ENCODE peak calls at places on chromosomes 12 and 14, in ten cellular contexts. A is HFFc6; P is fibroblast of lung; L is lower lobe of right lung; O is uterus; B is GM13976; D is CD4-positive, alpha-beta T cell; F is hepatocyte; Z is brain microvascular endothelial cell; H is bronchial epithelial cell. U is an unnamed sample.

GRCh38 chr14:61103541-61104339 is 122.7 kb downstream of the SLC38A6 start:
- DNase-seq in D (no peak), Z (peak), B (peak), F (peak), H (peak), O (peak), A (peak), P (peak), L (no peak), U (no peak)

GRCh38 chr12:29743801-29744200 is 39.9 kb downstream of the TMTC1 start:
- DNase-seq in H (peak), P (peak), L (no peak), A (no peak), D (no peak), O (no peak), B (no peak), F (peak), Z (peak), U (no peak)

GRCh38 chr12:14769462-14769836 is 33.8 kb downstream of the WBP11 start:
- DNase-seq in L (peak), B (peak), H (no peak), Z (no peak), F (peak), D (no peak), O (peak), P (no peak), A (no peak), U (peak)

GRCh38 chr12:121114019-121114639 is 18.5 kb upstream of the P2RX7 start:
- DNase-seq in Z (no peak), D (no peak), A (no peak), H (no peak), P (peak), O (no peak), L (no peak), F (no peak), B (no peak), U (no peak)

GRCh38 chr12:69932154-69932553 is 107.1 kb downstream of the MYRFL start:
- DNase-seq in P (no peak), H (no peak), Z (no peak), B (no peak), O (no peak), L (no peak), F (no peak), D (no peak), A (no peak), U (no peak)

GRCh38 chr12:12240671-12241345 is 26.0 kb downstream of the LRP6 start:
- DNase-seq in L (no peak), H (peak), O (no peak), A (no peak), D (no peak), P (peak), Z (no peak), F (no peak), B (no peak), U (no peak)

GRCh38 chr12:131608740-131609665 is 101.9 kb upstream of the SFSWAP start:
- DNase-seq in B (peak), D (peak), Z (peak), H (peak), L (peak), P (peak), O (peak), A (peak), F (peak), U (peak)

GRCh38 chr14:95058491-95058890 is 98.8 kb downstream of the DICER1 start:
- DNase-seq in B (no peak), O (no peak), P (no peak), A (no peak), D (no peak), H (no peak), F (no peak), L (no peak), Z (no peak), U (no peak)

GRCh38 chr12:12839886-12840285 is 26.7 kb downstream of the DDX47 start:
- DNase-seq in P (peak), L (no peak), D (no peak), H (peak), O (no peak), B (no peak), A (peak), Z (peak), F (peak), U (no peak)

GRCh38 chr12:8951744-8952143 is 2.3 kb upstream of the M6PR start:
- DNase-seq in H (no peak), D (no peak), Z (no peak), A (no peak), P (no peak), B (no peak), O (no peak), F (no peak), L (no peak), U (no peak)

GRCh38 chr12:50232771-50233209 is 50.5 kb downstream of the LIMA1 start:
- DNase-seq in L (no peak), D (no peak), O (no peak), B (no peak), H (no peak), Z (no peak), P (no peak), A (no peak), F (no peak), U (no peak)

GRCh38 chr12:9731393-9731792 is 1.5 kb downstream of the CLECL1 start:
- DNase-seq in D (no peak), B (no peak), O (no peak), P (no peak), Z (no peak), A (no peak), F (no peak), H (no peak), L (no peak), U (no peak)

GRCh38 chr14:56874375-56874774 is 64.1 kb upstream of the OTX2 start:
- DNase-seq in B (peak), H (peak), P (no peak), O (no peak), F (peak), L (no peak), A (no peak), D (no peak), Z (no peak), U (peak)

GRCh38 chr14:104343690-104344640 is 205.6 kb downstream of the KIF26A start:
- DNase-seq in B (no peak), D (no peak), Z (no peak), F (no peak), L (peak), H (no peak), A (no peak), O (no peak), P (no peak), U (no peak)

GRCh38 chr12:108605000-108605689 is 7.3 kb upstream of the TMEM119 start:
- DNase-seq in H (no peak), P (no peak), D (no peak), Z (no peak), O (no peak), F (no peak), B (no peak), L (no peak), A (peak), U (no peak)

GRCh38 chr14:76981670-76982069 is 46.8 kb downstream of the IRF2BPL start:
- DNase-seq in P (no peak), H (no peak), D (no peak), Z (no peak), A (no peak), L (no peak), F (no peak), O (no peak), B (no peak), U (no peak)

GRCh38 chr12:27305673-27306504 is 26.7 kb upstream of the BMAL2 start:
- DNase-seq in P (peak), A (peak), L (no peak), B (no peak), Z (no peak), F (peak), H (peak), D (no peak), O (no peak), U (no peak)

GRCh38 chr14:61376314-61376713 is 54.9 kb downstream of the PRKCH start:
- DNase-seq in F (no peak), D (no peak), L (no peak), H (no peak), P (no peak), O (no peak), Z (no peak), B (no peak), A (no peak), U (no peak)

DNA sequence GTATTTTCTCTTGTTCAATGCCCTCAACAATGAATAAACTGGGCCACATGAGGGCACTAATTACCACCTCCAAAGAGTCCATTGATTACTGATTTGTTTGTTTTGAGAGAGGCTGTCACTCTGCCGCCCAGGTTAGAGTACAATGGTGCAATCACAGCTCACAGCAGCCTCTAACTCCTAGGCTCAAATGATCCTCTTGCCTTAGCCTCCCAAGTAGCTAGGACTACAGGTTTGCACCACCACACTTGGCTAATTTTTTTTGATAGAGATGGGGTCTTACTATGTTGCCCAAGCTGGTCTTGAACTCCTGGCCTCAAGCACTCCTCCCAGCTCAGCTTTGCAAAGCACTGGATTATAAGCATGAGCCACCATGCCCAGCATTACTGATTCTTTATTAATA is 28.3 kb upstream of the SYCP3 start:
- DNase-seq in B (no peak), F (no peak), H (no peak), P (no peak), O (no peak), Z (no peak), L (no peak), A (no peak), D (no peak), U (no peak)
- TF ChIP-seq CTCF in B (no peak), F (no peak), H (no peak), P (no peak), O (no peak), Z (no peak), L (no peak), A (no peak), D (no peak), U (no peak)

GRCh38 chr14:71815110-71815509 is 117.1 kb upstream of the RGS6 start:
- DNase-seq in O (no peak), A (no peak), H (no peak), B (no peak), D (no peak), L (no peak), P (no peak), F (no peak), Z (no peak), U (no peak)
- TF ChIP-seq CTCF in O (no peak), A (no peak), H (no peak), B (no peak), D (no peak), L (no peak), P (no peak), F (no peak), Z (no peak), U (no peak)

GRCh38 chr12:65121049-65121955 is at the start of gene WIF1:
- DNase-seq in Z (no peak), F (peak), H (peak), D (no peak), B (peak), O (no peak), A (no peak), P (peak), L (peak), U (no peak)
- TF ChIP-seq CTCF in Z (peak), F (peak), H (peak), D (no peak), B (peak), O (no peak), A (peak), P (no peak), L (peak), U (peak)

DNA sequence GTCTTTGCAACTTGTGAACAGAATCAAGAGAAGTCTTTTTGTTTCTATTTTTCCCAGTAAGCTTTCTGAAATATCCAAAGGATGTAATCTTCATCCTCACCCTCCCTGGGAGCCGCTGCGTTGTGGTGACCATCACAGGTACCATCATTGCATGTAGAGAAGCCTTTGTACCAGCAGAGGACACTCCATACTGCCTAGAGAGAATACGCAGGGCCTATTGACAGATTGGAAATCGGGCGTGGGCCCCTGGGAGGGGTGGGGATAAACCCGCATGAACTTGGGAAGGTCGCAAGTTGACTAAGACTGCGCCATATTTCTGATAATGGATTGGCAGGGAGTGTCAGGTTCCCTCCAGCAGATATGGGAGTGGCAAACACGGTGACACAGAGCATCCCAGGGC is 12.7 kb downstream of the KRT1 start:
- DNase-seq in H (no peak), F (no peak), Z (no peak), L (no peak), P (no peak), B (no peak), D (no peak), O (no peak), A (no peak), U (no peak)
- TF ChIP-seq CTCF in H (peak), F (peak), Z (peak), L (no peak), P (no peak), B (no peak), D (peak), O (no peak), A (peak), U (no peak)

GRCh38 chr12:76786986-76787385 is 23.1 kb downstream of the ZDHHC17 start:
- DNase-seq in A (no peak), B (no peak), F (no peak), Z (no peak), P (no peak), H (no peak), L (no peak), D (no peak), O (no peak), U (no peak)

GRCh38 chr12:76785407-76785806 is 21.5 kb downstream of the ZDHHC17 start:
- DNase-seq in Z (no peak), P (no peak), L (no peak), D (no peak), B (no peak), O (no peak), A (no peak), H (no peak), F (no peak), U (no peak)

GRCh38 chr12:76787689-76788088 is 23.8 kb downstream of the ZDHHC17 start:
- DNase-seq in F (no peak), O (no peak), P (no peak), Z (no peak), H (no peak), A (no peak), B (no peak), L (no peak), D (no peak), U (no peak)

GRCh38 chr12:76782440-76782996 is 18.6 kb downstream of the ZDHHC17 start:
- DNase-seq in Z (no peak), H (no peak), P (no peak), A (no peak), L (no peak), F (no peak), B (no peak), D (no peak), O (no peak), U (no peak)

GRCh38 chr12:76784600-76785051 is 20.7 kb downstream of the ZDHHC17 start:
- DNase-seq in O (no peak), A (peak), B (no peak), F (no peak), L (no peak), H (peak), D (no peak), P (peak), Z (peak), U (no peak)
- TF ChIP-seq CTCF in O (no peak), A (peak), B (no peak), F (no peak), L (no peak), H (no peak), D (no peak), P (no peak), Z (no peak), U (no peak)

GRCh38 chr14:36520601-36521525 is 831 bp upstream of the NKX2-1 start:
- DNase-seq in O (no peak), Z (no peak), F (peak), H (no peak), P (no peak), A (peak), D (no peak), L (peak), B (peak), U (peak)
- TF ChIP-seq CTCF in O (no peak), Z (peak), F (peak), H (peak), P (peak), A (peak), D (no peak), L (no peak), B (no peak), U (peak)

DNA sequence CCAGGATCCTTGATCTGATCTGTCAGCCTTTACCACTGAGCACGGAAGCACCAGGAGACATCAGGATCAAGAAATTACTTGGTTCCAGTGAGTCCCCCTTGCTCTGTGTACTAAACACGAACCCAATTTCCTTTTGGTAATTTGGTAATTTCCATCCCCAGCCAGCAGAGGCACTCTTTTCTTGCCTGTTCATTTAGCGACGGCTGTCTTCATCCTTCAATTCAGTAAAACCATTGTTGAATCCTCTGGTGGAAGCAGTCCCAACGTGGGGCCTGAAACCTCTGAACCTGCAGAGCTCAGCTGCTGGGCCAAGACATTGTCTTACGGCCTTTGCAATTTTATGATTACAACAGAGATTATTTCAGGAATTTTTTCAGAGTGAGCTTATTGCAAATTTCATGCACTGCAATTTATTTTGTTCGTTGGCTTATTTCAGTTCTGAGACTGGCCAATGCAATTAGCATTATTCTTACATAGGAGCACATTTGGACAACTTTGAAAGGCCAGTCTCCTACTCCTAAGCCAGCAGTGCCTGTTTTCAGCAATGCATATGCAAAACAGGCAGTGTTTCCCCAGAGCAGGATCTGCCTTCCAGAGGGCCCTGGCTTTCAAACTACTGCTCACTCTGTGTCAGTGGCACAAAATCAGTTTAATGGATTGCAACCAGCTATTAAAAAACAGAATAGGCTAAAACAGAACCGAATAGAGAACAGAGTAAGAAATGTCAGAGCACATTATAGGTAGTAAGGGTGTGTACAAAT is 372.9 kb upstream of the TMEM132C start:
- DNase-seq in H (no peak), O (no peak), Z (peak), L (no peak), B (no peak), F (no peak), P (no peak), D (no peak), A (no peak), U (no peak)
- TF ChIP-seq CTCF in H (no peak), O (no peak), Z (peak), L (peak), B (no peak), F (peak), P (no peak), D (no peak), A (peak), U (peak)

DNA sequence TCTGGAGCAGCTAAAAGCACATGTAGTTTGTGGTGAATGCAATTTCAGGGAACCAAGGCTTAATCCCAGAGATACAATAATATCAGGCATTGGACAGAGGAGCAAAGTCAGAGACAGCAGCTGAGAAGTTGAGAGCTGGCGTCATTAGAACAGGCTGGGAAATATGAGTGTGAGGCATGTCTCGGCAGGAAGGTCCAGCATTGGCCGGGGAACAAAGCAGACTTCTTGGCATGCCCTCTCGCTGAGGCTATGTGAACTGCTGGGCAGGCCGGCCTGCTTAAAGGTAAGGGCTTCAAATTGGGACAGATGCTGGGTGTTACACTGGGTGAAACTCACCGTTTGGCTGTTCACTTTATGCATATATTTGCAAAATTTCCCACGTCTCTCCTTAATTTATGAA is 125.4 kb downstream of the CAND1 start:
- DNase-seq in Z (peak), D (no peak), O (peak), A (no peak), F (no peak), H (peak), L (no peak), B (no peak), P (peak), U (no peak)
- TF ChIP-seq CTCF in Z (peak), D (no peak), O (no peak), A (no peak), F (no peak), H (peak), L (no peak), B (no peak), P (peak), U (no peak)

GRCh38 chr14:20412876-20413784 is at the start of gene TEP1:
- DNase-seq in A (peak), Z (peak), L (peak), D (peak), P (peak), O (peak), H (peak), B (peak), F (peak), U (peak)
- TF ChIP-seq CTCF in A (no peak), Z (no peak), L (no peak), D (no peak), P (no peak), O (peak), H (no peak), B (no peak), F (no peak), U (no peak)

U was measured in neural crest cell.